ENCODE peak calls at places on chromosome 5, in six cellular contexts. U is HEK293T; H is stomach; A is foreskin melanocyte; S is stimulated activated CD8-positive, alpha-beta memory T cell treated with anti-CD3 and anti-CD28 coated beads, Interleukin-4, amount 100 ng/mL, for 4 hours; Q is AML-193. B is an unnamed sample.

GRCh38 chr5:139650689-139651501 is 2.7 kb downstream of the CXXC5 start:
- DNase-seq in Q (no peak), H (peak), A (no peak), S (no peak), U (no peak), B (no peak)

GRCh38 chr5:96687812-96688453 is 25.8 kb downstream of the CAST start:
- DNase-seq in S (no peak), Q (peak), A (no peak), H (no peak), U (peak), B (no peak)

GRCh38 chr5:80192507-80193241 is 63.2 kb downstream of the SERINC5 start:
- DNase-seq in A (no peak), H (no peak), Q (no peak), S (no peak), U (no peak), B (no peak)

GRCh38 chr5:53037141-53037859 is 48.1 kb downstream of the ITGA2 start:
- DNase-seq in H (no peak), U (no peak), Q (peak), A (no peak), S (no peak), B (no peak)

GRCh38 chr5:14577964-14578363 is 3.6 kb upstream of the OTULINL start:
- DNase-seq in U (no peak), H (no peak), A (no peak), Q (no peak), S (no peak), B (no peak)

GRCh38 chr5:172870261-172870806 is 36.3 kb downstream of the ERGIC1 start:
- DNase-seq in H (no peak), U (no peak), Q (no peak), S (no peak), A (no peak), B (peak)

GRCh38 chr5:174083041-174083827 is 37.7 kb downstream of the NSG2 start:
- DNase-seq in U (no peak), H (no peak), Q (no peak), S (no peak), A (no peak), B (no peak)

GRCh38 chr5:165029471-165029870 is 1524.1 kb downstream of the MAT2B start:
- DNase-seq in H (no peak), S (no peak), A (peak), Q (peak), U (peak), B (no peak)

GRCh38 chr5:30802961-30803705 is 390.4 kb upstream of the CDH6 start:
- DNase-seq in H (no peak), A (no peak), U (no peak), S (no peak), Q (no peak), B (no peak)

GRCh38 chr5:170278611-170279500 is 18.7 kb downstream of the LCP2 start:
- DNase-seq in S (peak), U (no peak), A (no peak), Q (peak), H (peak), B (peak)

GRCh38 chr5:157502143-157502647 is 42.2 kb downstream of the NIPAL4 start:
- DNase-seq in U (no peak), H (no peak), S (no peak), A (peak), Q (no peak), B (peak)

GRCh38 chr5:2300421-2300820 is 417.7 kb upstream of the IRX4 start:
- DNase-seq in U (no peak), H (no peak), S (no peak), A (no peak), Q (no peak), B (no peak)

GRCh38 chr5:135030123-135030517 is 3.9 kb downstream of the PITX1 start:
- DNase-seq in A (no peak), Q (no peak), U (no peak), H (no peak), S (no peak), B (no peak)

GRCh38 chr5:153880094-153880493 is 158.6 kb downstream of the FAM114A2 start:
- DNase-seq in H (no peak), S (no peak), Q (no peak), U (no peak), A (no peak), B (no peak)

GRCh38 chr5:124263680-124264491 is 482.6 kb downstream of the ZNF608 start:
- DNase-seq in Q (no peak), H (peak), A (no peak), U (peak), S (no peak), B (no peak)

GRCh38 chr5:150780816-150781221 is 2.3 kb downstream of the SMIM3 start:
- DNase-seq in S (no peak), H (no peak), Q (no peak), U (no peak), A (no peak), B (peak)

GRCh38 chr5:43895876-43896275 is 292.9 kb downstream of the NNT start:
- DNase-seq in A (no peak), Q (no peak), S (no peak), U (no peak), H (no peak), B (no peak)

GRCh38 chr5:111299067-111299481 is 74.9 kb downstream of the CAMK4 start:
- DNase-seq in U (no peak), H (no peak), Q (no peak), A (no peak), S (no peak), B (no peak)

GRCh38 chr5:139668064-139668880 is 20.1 kb downstream of the CXXC5 start:
- DNase-seq in S (no peak), A (no peak), H (peak), Q (no peak), U (peak), B (no peak)

GRCh38 chr5:33933723-33934544 is 2.3 kb upstream of the RXFP3 start:
- DNase-seq in H (no peak), A (no peak), S (no peak), Q (no peak), U (no peak), B (no peak)

GRCh38 chr5:132971483-132972435 is 8.3 kb upstream of the AFF4 start:
- DNase-seq in H (no peak), U (no peak), A (no peak), S (no peak), Q (no peak), B (no peak)

GRCh38 chr5:33891731-33892418 is at the start of gene ADAMTS12:
- DNase-seq in A (no peak), U (peak), Q (no peak), S (no peak), H (no peak), B (no peak)

GRCh38 chr5:6488021-6488420 is 39.4 kb downstream of the UBE2QL1 start:
- DNase-seq in A (peak), H (no peak), Q (no peak), S (no peak), U (no peak), B (no peak)

GRCh38 chr5:83422284-83422683 is 49.3 kb upstream of the VCAN start:
- DNase-seq in H (no peak), U (no peak), Q (no peak), A (no peak), S (no peak), B (no peak)

GRCh38 chr5:143191720-143192119 is 211.8 kb downstream of the NR3C1 start:
- DNase-seq in A (no peak), Q (no peak), H (no peak), S (no peak), U (no peak), B (no peak)

GRCh38 chr5:37722236-37723146 is 117.3 kb downstream of the GDNF start:
- DNase-seq in S (no peak), H (no peak), A (peak), Q (peak), U (no peak), B (peak)

GRCh38 chr5:165525268-165525667 is 2019.8 kb downstream of the MAT2B start:
- DNase-seq in U (no peak), Q (no peak), A (no peak), S (no peak), H (no peak), B (no peak)

GRCh38 chr5:39891376-39891775 is 466.6 kb upstream of the DAB2 start:
- DNase-seq in S (no peak), A (no peak), H (no peak), U (no peak), Q (no peak), B (no peak)

GRCh38 chr5:146344155-146345118 is 5.8 kb downstream of the POU4F3 start:
- DNase-seq in A (no peak), Q (no peak), H (no peak), U (no peak), S (no peak), B (no peak)

GRCh38 chr5:45038366-45038987 is 229.7 kb downstream of the MRPS30 start:
- DNase-seq in U (peak), A (peak), H (no peak), S (no peak), Q (peak), B (no peak)

GRCh38 chr5:80961376-80962281 is 1.5 kb downstream of the RASGRF2 start:
- DNase-seq in A (no peak), H (no peak), U (peak), Q (no peak), S (no peak), B (no peak)

GRCh38 chr5:157026789-157027424 is 32.0 kb downstream of the HAVCR1 start:
- DNase-seq in A (no peak), Q (no peak), U (peak), S (no peak), H (no peak), B (no peak)

GRCh38 chr5:156956321-156956720 is 6.7 kb downstream of the TIMD4 start:
- DNase-seq in H (no peak), Q (no peak), A (no peak), U (no peak), S (no peak), B (no peak)

GRCh38 chr5:42858031-42858643 is 46.4 kb upstream of the SELENOP start:
- DNase-seq in U (no peak), Q (no peak), H (no peak), A (peak), S (no peak), B (no peak)

GRCh38 chr5:176528301-176528700 is 8.9 kb downstream of the RNF44 start:
- DNase-seq in Q (no peak), A (no peak), S (no peak), H (no peak), U (no peak), B (no peak)

GRCh38 chr5:151078490-151079262 is 2.2 kb downstream of the TNIP1 start:
- DNase-seq in Q (no peak), S (no peak), H (no peak), A (no peak), U (no peak), B (no peak)

GRCh38 chr5:50476549-50476948 is 35.5 kb upstream of the EMB start:
- DNase-seq in Q (no peak), S (no peak), A (no peak), U (no peak), H (no peak), B (no peak)